ENCODE peak calls at places on chromosomes 1 and 21, in nine cellular contexts. X, K, R, O, G, F, T, S and J are unnamed samples.

GRCh38 chr1:203081465-203082355 is 4.1 kb downstream of the MYOG start:
- DNase-seq in R (no peak), S (no peak), T (no peak), X (no peak), G (no peak), F (no peak), K (peak), O (no peak), J (no peak)

GRCh38 chr21:33543505-33544129 is 779 bp downstream of the SON start:
- DNase-seq in T (no peak), S (peak), X (peak), R (peak), F (no peak), O (peak), K (peak), G (no peak), J (no peak)

GRCh38 chr1:178714453-178714852 is 10.6 kb upstream of the RALGPS2 start:
- DNase-seq in X (no peak), T (no peak), F (no peak), O (no peak), G (no peak), K (no peak), S (no peak), R (no peak), J (no peak)

GRCh38 chr1:40477680-40478057 is 579 bp downstream of the ZFP69 start:
- DNase-seq in K (peak), R (peak), S (no peak), G (no peak), F (peak), X (peak), O (no peak), T (no peak), J (peak)

GRCh38 chr1:156870734-156871133 is 10.1 kb downstream of the NTRK1 start:
- DNase-seq in K (no peak), S (no peak), O (no peak), T (no peak), G (no peak), R (no peak), F (no peak), X (no peak), J (no peak)

GRCh38 chr1:118881751-118882150 is 106.4 kb downstream of the TBX15 start:
- DNase-seq in K (no peak), F (no peak), X (no peak), S (no peak), T (no peak), O (no peak), R (no peak), G (no peak), J (no peak)

GRCh38 chr1:183077107-183077506 is 53.9 kb downstream of the LAMC1 start:
- DNase-seq in S (no peak), F (no peak), K (no peak), G (no peak), T (no peak), X (no peak), R (no peak), O (no peak), J (no peak)

GRCh38 chr1:112618114-112618720 is 724 bp downstream of the ST7L start:
- DNase-seq in K (peak), R (no peak), X (peak), O (peak), F (no peak), T (no peak), S (peak), G (no peak), J (peak)

GRCh38 chr1:27605796-27606707 is 2.1 kb upstream of the AHDC1 start:
- DNase-seq in T (peak), X (peak), R (peak), O (peak), G (no peak), S (no peak), K (peak), F (peak), J (peak)

GRCh38 chr1:107820797-107821196 is 144.2 kb downstream of the VAV3 start:
- DNase-seq in T (no peak), F (no peak), G (no peak), X (no peak), R (no peak), O (no peak), S (no peak), K (no peak), J (no peak)

GRCh38 chr1:245326396-245326795 is 171.6 kb downstream of the KIF26B start:
- DNase-seq in F (no peak), G (no peak), S (no peak), K (no peak), O (no peak), X (no peak), R (no peak), T (no peak), J (no peak)

GRCh38 chr1:217889401-217889800 is 258.3 kb downstream of the SPATA17 start:
- DNase-seq in F (no peak), R (no peak), T (peak), G (no peak), S (peak), O (no peak), K (peak), X (no peak), J (peak)